ENCODE peak calls at places on chromosomes 11 and 22, in five cellular contexts. Z is esophagus squamous epithelium, V is HCT116, W is activated T-cell treated with anti-CD3 and anti-CD28 coated beads for 1 hour, C is stromal cell of bone marrow. Y is an unnamed sample.

GRCh38 chr11:126339866-126340434 is 15.5 kb upstream of the ST3GAL4 start:
- DNase-seq in Z (no peak), W (no peak), C (no peak), V (no peak), Y (no peak)

GRCh38 chr11:125592305-125593112 is at the start of gene STT3A:
- DNase-seq in V (peak), Z (peak), C (peak), W (peak), Y (peak)

GRCh38 chr11:110907629-110908028 is 195.4 kb upstream of the ARHGAP20 start:
- DNase-seq in V (no peak), Z (no peak), W (no peak), C (peak), Y (no peak)

GRCh38 chr11:134139873-134140331 is 71.0 kb downstream of the JAM3 start:
- DNase-seq in W (peak), Z (no peak), C (peak), V (peak), Y (no peak)

GRCh38 chr22:35900483-35901168 is 128.0 kb downstream of the RBFOX2 start:
- DNase-seq in Z (no peak), V (peak), C (peak), W (no peak), Y (no peak)

GRCh38 chr11:72767203-72768062 is 15.2 kb upstream of the ARAP1 start:
- DNase-seq in Z (no peak), W (no peak), C (no peak), V (no peak), Y (no peak)

GRCh38 chr11:102620858-102621561 is 4.1 kb downstream of the MMP20 start:
- DNase-seq in V (no peak), C (peak), W (no peak), Z (no peak), Y (no peak)

GRCh38 chr11:57463596-57464342 is 3.4 kb downstream of the RTN4RL2 start:
- DNase-seq in V (no peak), C (no peak), Z (no peak), W (no peak), Y (no peak)

GRCh38 chr22:37316405-37316804 is 34.1 kb downstream of the CYTH4 start:
- DNase-seq in W (no peak), Z (no peak), V (no peak), C (no peak), Y (no peak)

GRCh38 chr11:119149371-119150275 is 771 bp downstream of the ABCG4 start:
- DNase-seq in C (no peak), V (no peak), Z (no peak), W (no peak), Y (no peak)

GRCh38 chr22:39594411-39594810 is 23.9 kb downstream of the CACNA1I start:
- DNase-seq in C (no peak), Z (no peak), V (no peak), W (no peak), Y (no peak)

GRCh38 chr22:24291538-24292201 is 21.0 kb downstream of the SPECC1L start:
- DNase-seq in Z (no peak), W (no peak), C (no peak), V (no peak), Y (no peak)

GRCh38 chr11:2298795-2299747 is 2.6 kb downstream of the C11orf21 start:
- DNase-seq in W (no peak), C (no peak), V (no peak), Z (no peak), Y (peak)

GRCh38 chr11:62171261-62171723 is 18.7 kb upstream of the SCGB1D1 start:
- DNase-seq in Z (peak), W (peak), V (peak), C (peak), Y (peak)

GRCh38 chr11:86210898-86211297 is 33.7 kb upstream of the EED start:
- DNase-seq in Z (no peak), V (no peak), C (no peak), W (no peak), Y (no peak)

GRCh38 chr22:30337461-30337778 is 10.7 kb upstream of the TBC1D10A start:
- DNase-seq in V (no peak), Z (no peak), C (no peak), W (no peak), Y (no peak)

GRCh38 chr11:14249121-14249963 is 109.6 kb downstream of the RRAS2 start:
- DNase-seq in W (peak), Z (no peak), C (no peak), V (peak), Y (peak)

GRCh38 chr22:49765091-49765771 is 62.4 kb downstream of the BRD1 start:
- DNase-seq in V (no peak), C (no peak), Z (no peak), W (no peak), Y (no peak)

GRCh38 chr11:64285885-64286800 is 495 bp downstream of the GPR137 start:
- DNase-seq in Z (no peak), C (no peak), V (no peak), W (no peak), Y (no peak)

Y was measured in T-helper 17 cell.